ENCODE peak calls at places on chromosomes 13 and 19, in nine cellular contexts. One of them, this sample, is unnamed.

GRCh38 chr13:47433461-47434005 is 536.7 kb upstream of the HTR2A start:
- DNase-seq in retinal pigment epithelial cell: no peak
- DNase-seq in ascending aorta: no peak
- DNase-seq in choroid plexus epithelial cell: peak; percentile 35
- DNase-seq in lung: no peak
- DNase-seq in SJSA1: no peak
- DNase-seq in epithelial cell of esophagus: no peak
- DNase-seq in psoas muscle: no peak
- DNase-seq in HCT116: no peak
- DNase-seq in this sample: no peak

GRCh38 chr13:73075546-73075945 is 16.7 kb downstream of the KLF5 start:
- DNase-seq in retinal pigment epithelial cell: no peak
- DNase-seq in ascending aorta: no peak
- DNase-seq in choroid plexus epithelial cell: no peak
- DNase-seq in lung: no peak
- DNase-seq in SJSA1: no peak
- DNase-seq in epithelial cell of esophagus: no peak
- DNase-seq in psoas muscle: no peak
- DNase-seq in HCT116: no peak
- DNase-seq in this sample: peak; percentile 37

GRCh38 chr19:1830978-1831377 is 17.3 kb downstream of the REXO1 start:
- DNase-seq in retinal pigment epithelial cell: no peak
- DNase-seq in ascending aorta: no peak
- DNase-seq in choroid plexus epithelial cell: no peak
- DNase-seq in lung: no peak
- DNase-seq in SJSA1: no peak
- DNase-seq in epithelial cell of esophagus: no peak
- DNase-seq in psoas muscle: no peak
- DNase-seq in HCT116: no peak
- DNase-seq in this sample: no peak

GRCh38 chr13:75587679-75588078 is 38.1 kb downstream of the UCHL3 start:
- DNase-seq in retinal pigment epithelial cell: no peak
- DNase-seq in ascending aorta: no peak
- DNase-seq in choroid plexus epithelial cell: peak; percentile 13
- DNase-seq in lung: no peak
- DNase-seq in SJSA1: no peak
- DNase-seq in epithelial cell of esophagus: peak; percentile 40
- DNase-seq in psoas muscle: no peak
- DNase-seq in HCT116: no peak
- DNase-seq in this sample: no peak

GRCh38 chr19:43748205-43748594 is 6.6 kb downstream of the SMG9 start:
- DNase-seq in retinal pigment epithelial cell: no peak
- DNase-seq in ascending aorta: no peak
- DNase-seq in choroid plexus epithelial cell: no peak
- DNase-seq in lung: no peak
- DNase-seq in SJSA1: no peak
- DNase-seq in epithelial cell of esophagus: no peak
- DNase-seq in psoas muscle: no peak
- DNase-seq in HCT116: no peak
- DNase-seq in this sample: peak; percentile 15

GRCh38 chr19:22532388-22533310 is 101.5 kb upstream of the ZNF492 start:
- DNase-seq in retinal pigment epithelial cell: no peak
- DNase-seq in ascending aorta: peak; percentile 95
- DNase-seq in choroid plexus epithelial cell: no peak
- DNase-seq in lung: peak; percentile 37
- DNase-seq in SJSA1: no peak
- DNase-seq in epithelial cell of esophagus: no peak
- DNase-seq in psoas muscle: peak; percentile 31
- DNase-seq in HCT116: no peak
- DNase-seq in this sample: no peak

GRCh38 chr13:40485611-40486517 is 180.6 kb downstream of the FOXO1 start:
- DNase-seq in retinal pigment epithelial cell: no peak
- DNase-seq in ascending aorta: no peak
- DNase-seq in choroid plexus epithelial cell: no peak
- DNase-seq in lung: no peak
- DNase-seq in SJSA1: no peak
- DNase-seq in epithelial cell of esophagus: no peak
- DNase-seq in psoas muscle: no peak
- DNase-seq in HCT116: no peak
- DNase-seq in this sample: no peak

GRCh38 chr13:38879278-38879677 is 111.4 kb downstream of the STOML3 start:
- DNase-seq in retinal pigment epithelial cell: peak; percentile 56
- DNase-seq in ascending aorta: no peak
- DNase-seq in choroid plexus epithelial cell: peak; percentile 43
- DNase-seq in lung: no peak
- DNase-seq in SJSA1: no peak
- DNase-seq in epithelial cell of esophagus: no peak
- DNase-seq in psoas muscle: no peak
- DNase-seq in HCT116: no peak
- DNase-seq in this sample: no peak

GRCh38 chr13:51221674-51222509 is at the start of gene FAM124A:
- DNase-seq in retinal pigment epithelial cell: no peak
- DNase-seq in ascending aorta: no peak
- DNase-seq in choroid plexus epithelial cell: peak; percentile 21
- DNase-seq in lung: no peak
- DNase-seq in SJSA1: no peak
- DNase-seq in epithelial cell of esophagus: peak; percentile 41
- DNase-seq in psoas muscle: peak; percentile 48
- DNase-seq in HCT116: peak; percentile 4
- DNase-seq in this sample: peak; percentile 97

DNA sequence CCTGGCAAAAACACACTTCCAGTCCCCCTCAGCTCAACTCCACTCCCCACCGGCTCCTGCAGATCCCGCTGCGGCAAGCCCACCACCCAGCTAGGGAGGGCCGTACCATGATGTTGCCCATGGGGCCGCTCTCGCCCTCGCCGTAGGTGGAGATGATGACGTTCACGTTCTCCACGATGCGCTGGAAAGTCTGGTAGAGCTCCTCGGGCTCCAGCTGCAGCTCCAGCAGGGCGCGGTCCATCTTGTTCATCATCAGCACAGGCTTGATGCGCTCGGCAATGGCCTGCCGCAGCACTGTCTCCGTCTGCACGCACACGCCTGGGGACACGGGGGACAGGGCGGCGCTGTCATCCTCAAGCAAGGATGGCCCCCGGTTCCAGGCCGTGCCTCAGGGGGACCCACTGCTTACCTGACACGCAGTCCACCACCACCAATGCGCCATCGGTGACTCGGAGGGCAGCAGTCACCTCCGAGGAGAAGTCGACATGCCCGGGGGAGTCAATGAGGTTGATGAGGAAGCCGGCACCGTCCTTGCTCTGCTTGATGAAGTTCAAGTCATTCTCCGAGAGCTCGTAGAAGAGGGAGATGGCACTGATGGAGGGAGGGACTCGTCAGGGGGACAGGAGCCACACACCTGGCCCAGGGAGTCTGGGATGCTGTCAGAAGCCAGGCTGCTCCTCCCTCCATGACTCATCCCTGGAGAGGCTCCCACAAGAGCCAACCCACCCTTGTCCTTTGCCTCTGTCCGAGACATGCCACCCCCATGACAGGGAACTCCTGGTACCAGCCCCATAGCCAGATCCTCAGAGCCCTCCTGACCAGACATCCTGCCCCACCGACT is 2.3 kb downstream of the EEF2 start:
- DNase-seq in retinal pigment epithelial cell: no peak
- DNase-seq in ascending aorta: no peak
- DNase-seq in choroid plexus epithelial cell: peak; percentile 66
- DNase-seq in lung: no peak
- DNase-seq in SJSA1: peak; percentile 71
- DNase-seq in epithelial cell of esophagus: peak; percentile 82
- DNase-seq in psoas muscle: peak; percentile 63
- DNase-seq in HCT116: no peak
- DNase-seq in this sample: peak; percentile 94
- H3K4me3 ChIP-seq in retinal pigment epithelial cell: peak overlapping the region; percentile 100
- H3K4me3 ChIP-seq in ascending aorta: peak overlapping the region; percentile 96
- H3K4me3 ChIP-seq in choroid plexus epithelial cell: peak overlapping the region; percentile 98
- H3K4me3 ChIP-seq in lung: no peak overlapping the region
- H3K4me3 ChIP-seq in SJSA1: peak overlapping the region; percentile 94
- H3K4me3 ChIP-seq in epithelial cell of esophagus: peak overlapping the region; percentile 95
- H3K4me3 ChIP-seq in psoas muscle: peak overlapping the region; percentile 91
- H3K4me3 ChIP-seq in HCT116: no peak overlapping the region
- H3K4me3 ChIP-seq in this sample: peak overlapping the region; percentile 100

GRCh38 chr13:43246382-43246781 is 223.0 kb downstream of the DNAJC15 start:
- DNase-seq in retinal pigment epithelial cell: no peak
- DNase-seq in ascending aorta: no peak
- DNase-seq in choroid plexus epithelial cell: no peak
- DNase-seq in lung: no peak
- DNase-seq in SJSA1: peak; percentile 43
- DNase-seq in epithelial cell of esophagus: no peak
- DNase-seq in psoas muscle: no peak
- DNase-seq in HCT116: no peak
- DNase-seq in this sample: no peak

GRCh38 chr13:43240278-43240677 is 216.9 kb downstream of the DNAJC15 start:
- DNase-seq in retinal pigment epithelial cell: no peak
- DNase-seq in ascending aorta: no peak
- DNase-seq in choroid plexus epithelial cell: no peak
- DNase-seq in lung: no peak
- DNase-seq in SJSA1: no peak
- DNase-seq in epithelial cell of esophagus: no peak
- DNase-seq in psoas muscle: no peak
- DNase-seq in HCT116: no peak
- DNase-seq in this sample: no peak

GRCh38 chr13:43242040-43242439 is 218.7 kb downstream of the DNAJC15 start:
- DNase-seq in retinal pigment epithelial cell: no peak
- DNase-seq in ascending aorta: no peak
- DNase-seq in choroid plexus epithelial cell: peak; percentile 47
- DNase-seq in lung: no peak
- DNase-seq in SJSA1: no peak
- DNase-seq in epithelial cell of esophagus: no peak
- DNase-seq in psoas muscle: no peak
- DNase-seq in HCT116: no peak
- DNase-seq in this sample: no peak

GRCh38 chr13:43244482-43244881 is 221.1 kb downstream of the DNAJC15 start:
- DNase-seq in retinal pigment epithelial cell: no peak
- DNase-seq in ascending aorta: no peak
- DNase-seq in choroid plexus epithelial cell: no peak
- DNase-seq in lung: no peak
- DNase-seq in SJSA1: no peak
- DNase-seq in epithelial cell of esophagus: no peak
- DNase-seq in psoas muscle: no peak
- DNase-seq in HCT116: no peak
- DNase-seq in this sample: no peak

GRCh38 chr13:43245374-43245964 is 222.1 kb downstream of the DNAJC15 start:
- DNase-seq in retinal pigment epithelial cell: no peak
- DNase-seq in ascending aorta: no peak
- DNase-seq in choroid plexus epithelial cell: peak; percentile 86
- DNase-seq in lung: no peak
- DNase-seq in SJSA1: peak; percentile 53
- DNase-seq in epithelial cell of esophagus: peak; percentile 76
- DNase-seq in psoas muscle: no peak
- DNase-seq in HCT116: no peak
- DNase-seq in this sample: peak; percentile 80
- H3K4me3 ChIP-seq in retinal pigment epithelial cell: no peak overlapping the region
- H3K4me3 ChIP-seq in ascending aorta: no peak overlapping the region
- H3K4me3 ChIP-seq in choroid plexus epithelial cell: no peak overlapping the region
- H3K4me3 ChIP-seq in lung: no peak overlapping the region
- H3K4me3 ChIP-seq in SJSA1: no peak overlapping the region
- H3K4me3 ChIP-seq in epithelial cell of esophagus: no peak overlapping the region
- H3K4me3 ChIP-seq in psoas muscle: no peak overlapping the region
- H3K4me3 ChIP-seq in HCT116: no peak overlapping the region
- H3K4me3 ChIP-seq in this sample: peak overlapping the region; percentile 23

DNA sequence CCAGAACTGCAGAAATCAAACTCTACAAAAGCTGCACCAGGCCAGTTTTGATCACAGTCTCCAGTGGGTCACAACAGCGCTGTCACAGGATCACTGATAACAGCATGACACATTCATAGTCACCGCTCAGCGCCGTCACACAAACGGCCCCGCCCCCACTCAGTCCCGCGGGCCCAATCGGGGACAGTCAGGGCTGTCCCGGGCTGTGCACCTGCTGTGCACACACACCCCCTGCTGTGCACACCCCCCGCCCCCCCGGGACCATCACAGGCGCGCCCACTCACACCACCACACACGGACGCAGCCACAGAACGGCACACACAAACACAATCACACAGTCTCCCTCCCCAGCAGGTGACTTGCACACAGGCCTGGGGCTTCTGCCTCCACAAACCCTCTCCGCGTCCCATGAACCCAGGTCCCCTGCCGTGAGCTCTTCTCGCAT is 435 bp upstream of the ZNF382 start:
- DNase-seq in retinal pigment epithelial cell: peak; percentile 25
- DNase-seq in ascending aorta: peak; percentile 51
- DNase-seq in choroid plexus epithelial cell: peak; percentile 25
- DNase-seq in lung: peak; percentile 38
- DNase-seq in SJSA1: no peak
- DNase-seq in epithelial cell of esophagus: peak; percentile 58
- DNase-seq in psoas muscle: peak; percentile 68
- DNase-seq in HCT116: no peak
- DNase-seq in this sample: peak; percentile 89
- H3K4me3 ChIP-seq in retinal pigment epithelial cell: peak overlapping the region; percentile 93
- H3K4me3 ChIP-seq in ascending aorta: peak overlapping the region; percentile 84
- H3K4me3 ChIP-seq in choroid plexus epithelial cell: peak overlapping the region; percentile 86
- H3K4me3 ChIP-seq in lung: peak overlapping the region; percentile 59
- H3K4me3 ChIP-seq in SJSA1: peak overlapping the region; percentile 38
- H3K4me3 ChIP-seq in epithelial cell of esophagus: peak overlapping the region; percentile 78
- H3K4me3 ChIP-seq in psoas muscle: peak overlapping the region; percentile 84
- H3K4me3 ChIP-seq in HCT116: no peak overlapping the region
- H3K4me3 ChIP-seq in this sample: peak overlapping the region; percentile 93

DNA sequence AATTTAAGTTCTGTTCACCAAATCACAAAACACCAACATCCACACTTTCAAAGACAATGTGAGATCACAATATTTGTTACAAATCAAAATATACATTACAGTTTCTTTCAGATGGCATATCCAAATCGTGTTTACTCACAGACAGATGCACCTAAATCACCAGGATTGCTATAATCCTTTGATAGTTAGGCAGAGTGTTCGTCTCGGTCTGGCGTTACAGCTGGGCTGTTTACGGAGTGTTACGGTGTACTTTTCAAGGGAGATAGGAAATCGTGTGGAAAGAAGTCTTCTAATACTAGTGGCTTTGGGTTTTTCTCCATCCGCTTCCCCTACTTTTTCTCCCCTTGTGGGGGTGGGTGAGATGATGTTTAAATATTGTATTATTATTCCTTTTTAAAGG is 1.9 kb downstream of the MAB21L1 start:
- DNase-seq in retinal pigment epithelial cell: no peak
- DNase-seq in ascending aorta: no peak
- DNase-seq in choroid plexus epithelial cell: peak; percentile 10
- DNase-seq in lung: no peak
- DNase-seq in SJSA1: no peak
- DNase-seq in epithelial cell of esophagus: no peak
- DNase-seq in psoas muscle: no peak
- DNase-seq in HCT116: no peak
- DNase-seq in this sample: peak; percentile 81
- H3K4me3 ChIP-seq in retinal pigment epithelial cell: peak overlapping the region; percentile 96
- H3K4me3 ChIP-seq in ascending aorta: peak overlapping the region; percentile 53
- H3K4me3 ChIP-seq in choroid plexus epithelial cell: peak overlapping the region; percentile 65
- H3K4me3 ChIP-seq in lung: no peak overlapping the region
- H3K4me3 ChIP-seq in SJSA1: peak overlapping the region; percentile 53
- H3K4me3 ChIP-seq in epithelial cell of esophagus: no peak overlapping the region
- H3K4me3 ChIP-seq in psoas muscle: peak overlapping the region; percentile 70
- H3K4me3 ChIP-seq in HCT116: no peak overlapping the region
- H3K4me3 ChIP-seq in this sample: peak overlapping the region; percentile 92

GRCh38 chr13:78649997-78650724 is 8.8 kb downstream of the OBI1 start:
- DNase-seq in retinal pigment epithelial cell: no peak
- DNase-seq in ascending aorta: no peak
- DNase-seq in choroid plexus epithelial cell: peak; percentile 8
- DNase-seq in lung: no peak
- DNase-seq in SJSA1: no peak
- DNase-seq in epithelial cell of esophagus: no peak
- DNase-seq in psoas muscle: no peak
- DNase-seq in HCT116: no peak
- DNase-seq in this sample: no peak
- H3K4me3 ChIP-seq in retinal pigment epithelial cell: no peak overlapping the region
- H3K4me3 ChIP-seq in ascending aorta: no peak overlapping the region
- H3K4me3 ChIP-seq in choroid plexus epithelial cell: no peak overlapping the region
- H3K4me3 ChIP-seq in lung: no peak overlapping the region
- H3K4me3 ChIP-seq in SJSA1: no peak overlapping the region
- H3K4me3 ChIP-seq in epithelial cell of esophagus: no peak overlapping the region
- H3K4me3 ChIP-seq in psoas muscle: no peak overlapping the region
- H3K4me3 ChIP-seq in HCT116: no peak overlapping the region
- H3K4me3 ChIP-seq in this sample: no peak overlapping the region

GRCh38 chr19:18072335-18072734 is 14.4 kb downstream of the IL12RB1 start:
- DNase-seq in retinal pigment epithelial cell: no peak
- DNase-seq in ascending aorta: no peak
- DNase-seq in choroid plexus epithelial cell: no peak
- DNase-seq in lung: no peak
- DNase-seq in SJSA1: no peak
- DNase-seq in epithelial cell of esophagus: no peak
- DNase-seq in psoas muscle: no peak
- DNase-seq in HCT116: no peak
- DNase-seq in this sample: no peak
- H3K4me3 ChIP-seq in retinal pigment epithelial cell: no peak overlapping the region
- H3K4me3 ChIP-seq in ascending aorta: no peak overlapping the region
- H3K4me3 ChIP-seq in choroid plexus epithelial cell: no peak overlapping the region
- H3K4me3 ChIP-seq in lung: no peak overlapping the region
- H3K4me3 ChIP-seq in SJSA1: no peak overlapping the region
- H3K4me3 ChIP-seq in epithelial cell of esophagus: no peak overlapping the region
- H3K4me3 ChIP-seq in psoas muscle: no peak overlapping the region
- H3K4me3 ChIP-seq in HCT116: no peak overlapping the region
- H3K4me3 ChIP-seq in this sample: no peak overlapping the region

This sample was measured in osteoblast.